ENCODE peak calls at places on chromosomes 5 and 9, in nine cellular contexts. One of them, this sample, is unnamed.

GRCh38 chr5:144333336-144333920 is 162.8 kb downstream of the KCTD16 start:
- DNase-seq in GM23248: peak; percentile 1
- DNase-seq in GM04503: no peak
- DNase-seq in activated T-cell treated with anti-CD3 and anti-CD28 coated beads, Interleukin-2, amount 50 U/mL, for 4 hours: no peak
- DNase-seq in MV-4-11: no peak
- DNase-seq in ascending aorta: no peak
- DNase-seq in Kasumi-1: no peak
- DNase-seq in neural progenitor cell: no peak
- DNase-seq in ecto neural progenitor cell: no peak
- DNase-seq in this sample: no peak

GRCh38 chr5:72515211-72515610 is 8.0 kb upstream of the ZNF366 start:
- DNase-seq in activated T-cell treated with anti-CD3 and anti-CD28 coated beads, Interleukin-2, amount 50 U/mL, for 4 hours: no peak
- DNase-seq in MV-4-11: peak; percentile 46
- DNase-seq in ascending aorta: no peak
- DNase-seq in ecto neural progenitor cell: no peak
- DNase-seq in neural progenitor cell: no peak
- DNase-seq in GM04503: no peak
- DNase-seq in Kasumi-1: no peak
- DNase-seq in GM23248: no peak
- DNase-seq in this sample: no peak

GRCh38 chr5:157599565-157599964 is 24.0 kb upstream of the ADAM19 start:
- DNase-seq in GM04503: no peak
- DNase-seq in ascending aorta: no peak
- DNase-seq in MV-4-11: peak; percentile 65
- DNase-seq in Kasumi-1: no peak
- DNase-seq in neural progenitor cell: no peak
- DNase-seq in GM23248: no peak
- DNase-seq in ecto neural progenitor cell: no peak
- DNase-seq in activated T-cell treated with anti-CD3 and anti-CD28 coated beads, Interleukin-2, amount 50 U/mL, for 4 hours: no peak
- DNase-seq in this sample: no peak

GRCh38 chr5:157253547-157253946 is 12.4 kb upstream of the CYFIP2 start:
- DNase-seq in ecto neural progenitor cell: peak; percentile 62
- DNase-seq in activated T-cell treated with anti-CD3 and anti-CD28 coated beads, Interleukin-2, amount 50 U/mL, for 4 hours: no peak
- DNase-seq in Kasumi-1: peak; percentile 61
- DNase-seq in neural progenitor cell: peak; percentile 69
- DNase-seq in GM04503: peak; percentile 20
- DNase-seq in GM23248: peak; percentile 80
- DNase-seq in ascending aorta: no peak
- DNase-seq in MV-4-11: peak; percentile 17
- DNase-seq in this sample: no peak

GRCh38 chr5:161544350-161544765 is 2.2 kb downstream of the GABRB2 start:
- DNase-seq in MV-4-11: peak; percentile 31
- DNase-seq in GM04503: no peak
- DNase-seq in ecto neural progenitor cell: peak; percentile 63
- DNase-seq in ascending aorta: no peak
- DNase-seq in Kasumi-1: peak; percentile 53
- DNase-seq in activated T-cell treated with anti-CD3 and anti-CD28 coated beads, Interleukin-2, amount 50 U/mL, for 4 hours: no peak
- DNase-seq in GM23248: peak; percentile 60
- DNase-seq in neural progenitor cell: peak; percentile 82
- DNase-seq in this sample: no peak

GRCh38 chr5:96692436-96692835 is 30.3 kb downstream of the CAST start:
- DNase-seq in Kasumi-1: no peak
- DNase-seq in GM23248: peak; percentile 74
- DNase-seq in ascending aorta: no peak
- DNase-seq in ecto neural progenitor cell: no peak
- DNase-seq in neural progenitor cell: no peak
- DNase-seq in activated T-cell treated with anti-CD3 and anti-CD28 coated beads, Interleukin-2, amount 50 U/mL, for 4 hours: no peak
- DNase-seq in GM04503: peak; percentile 47
- DNase-seq in MV-4-11: peak; percentile 7
- DNase-seq in this sample: no peak

GRCh38 chr5:67746103-67746502 is 469.5 kb upstream of the PIK3R1 start:
- DNase-seq in GM04503: no peak
- DNase-seq in neural progenitor cell: no peak
- DNase-seq in GM23248: no peak
- DNase-seq in ascending aorta: no peak
- DNase-seq in MV-4-11: no peak
- DNase-seq in Kasumi-1: no peak
- DNase-seq in ecto neural progenitor cell: no peak
- DNase-seq in activated T-cell treated with anti-CD3 and anti-CD28 coated beads, Interleukin-2, amount 50 U/mL, for 4 hours: no peak
- DNase-seq in this sample: no peak

GRCh38 chr5:135546912-135547311 is 11.1 kb upstream of the NEUROG1 start:
- DNase-seq in ascending aorta: no peak
- DNase-seq in activated T-cell treated with anti-CD3 and anti-CD28 coated beads, Interleukin-2, amount 50 U/mL, for 4 hours: no peak
- DNase-seq in Kasumi-1: no peak
- DNase-seq in GM04503: no peak
- DNase-seq in GM23248: no peak
- DNase-seq in neural progenitor cell: no peak
- DNase-seq in ecto neural progenitor cell: no peak
- DNase-seq in MV-4-11: no peak
- DNase-seq in this sample: no peak

GRCh38 chr9:98280574-98280973 is 25.1 kb upstream of the TBC1D2 start:
- DNase-seq in GM23248: no peak
- DNase-seq in ascending aorta: no peak
- DNase-seq in neural progenitor cell: peak; percentile 44
- DNase-seq in GM04503: no peak
- DNase-seq in ecto neural progenitor cell: no peak
- DNase-seq in activated T-cell treated with anti-CD3 and anti-CD28 coated beads, Interleukin-2, amount 50 U/mL, for 4 hours: no peak
- DNase-seq in MV-4-11: no peak
- DNase-seq in Kasumi-1: no peak
- DNase-seq in this sample: no peak

GRCh38 chr9:8268881-8269280 is 469.3 kb upstream of the DMAC1 start:
- DNase-seq in GM04503: no peak
- DNase-seq in MV-4-11: no peak
- DNase-seq in Kasumi-1: no peak
- DNase-seq in neural progenitor cell: no peak
- DNase-seq in ascending aorta: no peak
- DNase-seq in GM23248: no peak
- DNase-seq in ecto neural progenitor cell: no peak
- DNase-seq in activated T-cell treated with anti-CD3 and anti-CD28 coated beads, Interleukin-2, amount 50 U/mL, for 4 hours: no peak
- DNase-seq in this sample: no peak

GRCh38 chr9:115034801-115035200 is 83.2 kb downstream of the TNC start:
- DNase-seq in GM04503: peak; percentile 55
- DNase-seq in Kasumi-1: no peak
- DNase-seq in ecto neural progenitor cell: no peak
- DNase-seq in neural progenitor cell: no peak
- DNase-seq in GM23248: peak; percentile 87
- DNase-seq in ascending aorta: no peak
- DNase-seq in activated T-cell treated with anti-CD3 and anti-CD28 coated beads, Interleukin-2, amount 50 U/mL, for 4 hours: no peak
- DNase-seq in MV-4-11: no peak
- DNase-seq in this sample: no peak

GRCh38 chr5:86709157-86709881 is 91.6 kb downstream of the COX7C start:
- DNase-seq in neural progenitor cell: no peak
- DNase-seq in activated T-cell treated with anti-CD3 and anti-CD28 coated beads, Interleukin-2, amount 50 U/mL, for 4 hours: no peak
- DNase-seq in ecto neural progenitor cell: no peak
- DNase-seq in GM04503: no peak
- DNase-seq in Kasumi-1: no peak
- DNase-seq in MV-4-11: no peak
- DNase-seq in ascending aorta: no peak
- DNase-seq in GM23248: no peak
- DNase-seq in this sample: no peak

GRCh38 chr9:135517407-135517822 is 3.8 kb upstream of the LCN1 start:
- DNase-seq in neural progenitor cell: no peak
- DNase-seq in activated T-cell treated with anti-CD3 and anti-CD28 coated beads, Interleukin-2, amount 50 U/mL, for 4 hours: no peak
- DNase-seq in ecto neural progenitor cell: no peak
- DNase-seq in ascending aorta: peak; percentile 46
- DNase-seq in Kasumi-1: no peak
- DNase-seq in MV-4-11: no peak
- DNase-seq in GM04503: no peak
- DNase-seq in GM23248: no peak
- DNase-seq in this sample: no peak

GRCh38 chr5:110441035-110441434 is 285.4 kb downstream of the TMEM232 start:
- DNase-seq in ecto neural progenitor cell: no peak
- DNase-seq in Kasumi-1: peak; percentile 41
- DNase-seq in GM04503: peak; percentile 8
- DNase-seq in activated T-cell treated with anti-CD3 and anti-CD28 coated beads, Interleukin-2, amount 50 U/mL, for 4 hours: no peak
- DNase-seq in neural progenitor cell: peak; percentile 66
- DNase-seq in MV-4-11: no peak
- DNase-seq in GM23248: peak; percentile 66
- DNase-seq in ascending aorta: no peak
- DNase-seq in this sample: no peak

GRCh38 chr5:132909702-132910101 is 36.2 kb downstream of the LEAP2 start:
- DNase-seq in activated T-cell treated with anti-CD3 and anti-CD28 coated beads, Interleukin-2, amount 50 U/mL, for 4 hours: no peak
- DNase-seq in neural progenitor cell: no peak
- DNase-seq in ecto neural progenitor cell: no peak
- DNase-seq in GM04503: no peak
- DNase-seq in Kasumi-1: no peak
- DNase-seq in ascending aorta: no peak
- DNase-seq in MV-4-11: no peak
- DNase-seq in GM23248: no peak
- DNase-seq in this sample: no peak